ENCODE peak calls at places on chromosomes 6 and 20, in four cellular contexts. Q is pancreas, E is breast epithelium, H is B cell. P is an unnamed sample.
A peak's percentile ranks its signal among the peaks of the same experiment; 100 is the strongest.

GRCh38 chr6:54244430-54244829 is 63.8 kb upstream of the TINAG start:
- DNase-seq in Q (no peak), E (no peak), H (no peak), P (no peak)

GRCh38 chr20:5008743-5009142 is 7.4 kb upstream of the SLC23A2 start:
- DNase-seq in Q (no peak), E (no peak), H (no peak), P (no peak)

GRCh38 chr6:118574051-118574865 is 26.2 kb downstream of the PLN start:
- DNase-seq in Q (no peak), E (no peak), H (no peak), P (no peak)

GRCh38 chr6:117849087-117849486 is 58.0 kb upstream of the SLC35F1 start:
- DNase-seq in Q (no peak), E (no peak), H (no peak), P (no peak)

GRCh38 chr6:73695619-73696421 is at the start of gene CD109:
- DNase-seq in Q (peak; percentile 30), E (no peak), H (peak; percentile 14), P (peak; percentile 46)

GRCh38 chr6:49558233-49558632 is 7.8 kb downstream of the C6orf141 start:
- DNase-seq in Q (no peak), E (no peak), H (no peak), P (no peak)

GRCh38 chr20:49097159-49097558 is 51.0 kb downstream of the CSE1L start:
- DNase-seq in Q (no peak), E (no peak), H (no peak), P (no peak)

GRCh38 chr6:147726342-147726741 is 217.9 kb downstream of the SAMD5 start:
- DNase-seq in Q (no peak), E (no peak), H (no peak), P (no peak)

GRCh38 chr6:90294614-90294988 is 2.0 kb downstream of the BACH2 start:
- DNase-seq in Q (no peak), E (no peak), H (peak; percentile 72), P (no peak)

GRCh38 chr20:12847862-12848261 is 160.9 kb upstream of the SPTLC3 start:
- DNase-seq in Q (no peak), E (no peak), H (no peak), P (no peak)

GRCh38 chr6:118903691-118904090 is 9.7 kb downstream of the ASF1A start:
- DNase-seq in Q (no peak), E (no peak), H (no peak), P (no peak)

GRCh38 chr6:25748049-25748448 is 6.5 kb upstream of the SLC17A4 start:
- DNase-seq in Q (no peak), E (no peak), H (no peak), P (no peak)

GRCh38 chr6:24229694-24230093 is 103.7 kb downstream of the NRSN1 start:
- DNase-seq in Q (no peak), E (no peak), H (no peak), P (no peak)

GRCh38 chr6:84280030-84280429 is 52.6 kb upstream of the CEP162 start:
- DNase-seq in Q (no peak), E (no peak), H (no peak), P (no peak)

GRCh38 chr6:10386260-10386659 is 28.6 kb downstream of the TFAP2A start:
- DNase-seq in Q (no peak), E (no peak), H (no peak), P (no peak)

GRCh38 chr20:38172344-38172743 is 7.3 kb upstream of the TGM2 start:
- DNase-seq in Q (no peak), E (no peak), H (no peak), P (no peak)

GRCh38 chr6:15343490-15344185 is 97.8 kb downstream of the JARID2 start:
- DNase-seq in Q (no peak), E (no peak), H (no peak), P (no peak)

GRCh38 chr20:46229478-46229877 is 78.8 kb downstream of the CDH22 start:
- DNase-seq in Q (no peak), E (no peak), H (no peak), P (no peak)

GRCh38 chr6:106496791-106497190 is 132.5 kb downstream of the RTN4IP1 start:
- DNase-seq in Q (no peak), E (no peak), H (no peak), P (no peak)

GRCh38 chr6:110542311-110543024 is 66.1 kb upstream of the SLC22A16 start:
- DNase-seq in Q (no peak), E (no peak), H (no peak), P (no peak)

GRCh38 chr6:24694198-24694597 is 24.8 kb downstream of the C6orf62 start:
- DNase-seq in Q (no peak), E (no peak), H (no peak), P (no peak)

GRCh38 chr6:26383624-26384417 is 913 bp downstream of the BTN2A2 start:
- DNase-seq in Q (peak; percentile 34), E (no peak), H (peak; percentile 35), P (no peak)

GRCh38 chr6:52162940-52163908 is 23.0 kb upstream of the IL17A start:
- DNase-seq in Q (no peak), E (no peak), H (peak; percentile 4), P (peak; percentile 38)

GRCh38 chr6:157228421-157229218 is 94.7 kb downstream of the TMEM242 start:
- DNase-seq in Q (no peak), E (peak; percentile 48), H (no peak), P (no peak)

GRCh38 chr6:111423960-111424846 is 58.8 kb downstream of the REV3L start:
- DNase-seq in Q (peak; percentile 51), E (no peak), H (no peak), P (no peak)

GRCh38 chr6:159126590-159126989 is 42.6 kb upstream of the FNDC1 start:
- DNase-seq in Q (no peak), E (no peak), H (no peak), P (no peak)

GRCh38 chr20:57445298-57445697 is 54.1 kb downstream of the RBM38 start:
- DNase-seq in Q (no peak), E (no peak), H (no peak), P (no peak)

GRCh38 chr20:47126709-47127108 is 229.8 kb downstream of the ZMYND8 start:
- DNase-seq in Q (no peak), E (no peak), H (no peak), P (no peak)

GRCh38 chr20:32191873-32192272 is 15.7 kb downstream of the PLAGL2 start:
- DNase-seq in Q (no peak), E (no peak), H (no peak), P (no peak)

GRCh38 chr6:107697682-107698081 is 126.4 kb downstream of the SCML4 start:
- DNase-seq in Q (no peak), E (no peak), H (no peak), P (no peak)

GRCh38 chr20:62088258-62089127 is 22.8 kb upstream of the TAF4 start:
- DNase-seq in Q (no peak), E (no peak), H (no peak), P (no peak)

GRCh38 chr20:51014797-51015722 is 7.8 kb downstream of the KCNG1 start:
- DNase-seq in Q (no peak), E (no peak), H (peak; percentile 37), P (peak; percentile 56)

GRCh38 chr6:19836799-19837510 is at the start of gene ID4:
- DNase-seq in Q (peak; percentile 92), E (peak; percentile 91), H (no peak), P (no peak)

GRCh38 chr6:24838994-24839393 is 40.3 kb upstream of the ARMH2 start:
- DNase-seq in Q (no peak), E (no peak), H (no peak), P (no peak)

GRCh38 chr20:53070714-53071392 is 98.7 kb downstream of the TSHZ2 start:
- DNase-seq in Q (no peak), E (no peak), H (peak; percentile 10), P (no peak)

GRCh38 chr6:31462026-31462963 is 35.6 kb upstream of the MICB start:
- DNase-seq in Q (no peak), E (no peak), H (no peak), P (no peak)

GRCh38 chr6:136201735-136202134 is 48.4 kb downstream of the MTFR2 start:
- DNase-seq in Q (no peak), E (no peak), H (no peak), P (no peak)
- TF ChIP-seq CTCF in Q (no peak), E (no peak), H (no peak), P (no peak)

GRCh38 chr20:44686934-44687333 is 28.2 kb upstream of the CCN5 start:
- DNase-seq in Q (no peak), E (no peak), H (no peak), P (no peak)

GRCh38 chr20:44689809-44690208 is 25.4 kb upstream of the CCN5 start:
- DNase-seq in Q (no peak), E (no peak), H (no peak), P (no peak)

GRCh38 chr20:44690781-44691423 is 24.3 kb upstream of the CCN5 start:
- DNase-seq in Q (no peak), E (no peak), H (no peak), P (no peak)

GRCh38 chr20:44691424-44692423 is 23.4 kb upstream of the CCN5 start:
- DNase-seq in Q (no peak), E (no peak), H (no peak), P (no peak)

DNA sequence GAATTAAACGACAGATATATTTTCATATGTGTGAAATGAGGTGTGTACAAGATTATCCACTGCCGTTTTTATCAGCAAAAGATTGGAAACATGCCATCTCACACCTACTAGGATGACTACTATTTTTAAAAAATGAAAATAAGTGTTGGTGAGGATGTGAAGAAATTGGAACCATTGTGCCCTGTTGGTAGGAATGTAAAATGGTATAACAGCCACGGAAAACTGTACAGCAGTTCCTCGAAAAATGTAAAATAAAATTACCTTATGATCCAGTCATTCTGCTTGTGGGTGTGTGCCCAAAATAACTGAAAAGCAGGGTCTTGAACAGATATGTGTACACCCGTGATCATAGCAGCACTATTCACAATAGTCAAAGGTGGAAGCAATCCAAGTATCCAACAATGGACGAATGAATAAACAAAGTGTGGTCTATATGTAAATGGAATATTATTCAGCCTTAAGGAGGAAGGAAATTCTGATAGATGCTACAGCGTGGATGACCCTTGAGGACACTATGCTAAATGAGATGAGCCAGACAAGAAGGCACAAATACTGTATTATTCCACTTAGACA is 27.0 kb upstream of the CCN5 start:
- DNase-seq in Q (no peak), E (no peak), H (no peak), P (no peak)
- TF ChIP-seq CTCF in Q (no peak), E (no peak), H (no peak), P (no peak)

GRCh38 chr6:168132531-168133184 is 53.6 kb upstream of the FRMD1 start:
- DNase-seq in Q (no peak), E (no peak), H (no peak), P (no peak)
- TF ChIP-seq CTCF in Q (no peak), E (peak; percentile 35), H (no peak), P (no peak)

GRCh38 chr6:30207619-30208295 is 5.4 kb downstream of the TRIM26 start:
- DNase-seq in Q (no peak), E (no peak), H (no peak), P (no peak)

GRCh38 chr6:30211306-30211705 is 1.9 kb downstream of the TRIM26 start:
- DNase-seq in Q (no peak), E (no peak), H (no peak), P (no peak)

GRCh38 chr6:30206799-30207618 is 6.2 kb downstream of the TRIM26 start:
- DNase-seq in Q (no peak), E (no peak), H (no peak), P (no peak)

GRCh38 chr6:30202366-30202765 is 10.8 kb downstream of the TRIM26 start:
- DNase-seq in Q (no peak), E (no peak), H (no peak), P (no peak)

GRCh38 chr6:30206152-30206551 is 7.1 kb downstream of the TRIM26 start:
- DNase-seq in Q (no peak), E (no peak), H (no peak), P (no peak)
- TF ChIP-seq CTCF in Q (no peak), E (no peak), H (no peak), P (no peak)